ENCODE peak calls at places on chromosomes 11 and 22, in five cellular contexts. N is uterus, T is IMR-90, S is heart right ventricle, Y is coronary artery. Q is an unnamed sample.

GRCh38 chr11:1165256-1166041 is 7.7 kb downstream of the MUC5AC start:
- DNase-seq in S (no peak), T (no peak), N (no peak), Y (no peak), Q (no peak)

GRCh38 chr11:130782361-130783221 is 133.7 kb downstream of the SNX19 start:
- DNase-seq in N (no peak), S (no peak), Y (peak), T (peak), Q (peak)

GRCh38 chr22:49108636-49109315 is 718.9 kb downstream of the BRD1 start:
- DNase-seq in S (no peak), T (no peak), Y (no peak), N (no peak), Q (no peak)

GRCh38 chr11:19702620-19703019 is 10.0 kb upstream of the NAV2 start:
- DNase-seq in S (no peak), N (no peak), T (no peak), Y (no peak), Q (no peak)

GRCh38 chr22:29080061-29080975 is 7.5 kb downstream of the KREMEN1 start:
- DNase-seq in T (no peak), Y (no peak), S (no peak), N (no peak), Q (peak)

GRCh38 chr11:45482331-45482730 is 183.1 kb downstream of the CHST1 start:
- DNase-seq in N (no peak), Y (peak), S (no peak), T (no peak), Q (no peak)

GRCh38 chr11:127000291-127000968 is at the start of gene KIRREL3:
- DNase-seq in N (no peak), Y (no peak), T (peak), S (no peak), Q (no peak)

GRCh38 chr11:42265072-42265471 is 805.6 kb upstream of the LRRC4C start:
- DNase-seq in Y (no peak), N (no peak), S (no peak), T (no peak), Q (no peak)

GRCh38 chr22:46007003-46007847 is 30.3 kb upstream of the WNT7B start:
- DNase-seq in S (peak), Y (peak), N (peak), T (peak), Q (peak)

GRCh38 chr11:3865388-3866193 is 10.1 kb downstream of the STIM1 start:
- DNase-seq in S (peak), Y (no peak), T (peak), N (no peak), Q (peak)

GRCh38 chr22:37519268-37520195 is at the start of gene CARD10:
- DNase-seq in T (no peak), Y (no peak), S (peak), N (no peak), Q (no peak)

GRCh38 chr22:23534851-23535717 is 45.0 kb downstream of the IGLL1 start:
- DNase-seq in Y (peak), N (no peak), S (no peak), T (no peak), Q (no peak)

GRCh38 chr22:19068784-19069271 is 53.4 kb downstream of the DGCR2 start:
- DNase-seq in N (no peak), S (no peak), T (no peak), Y (peak), Q (no peak)

GRCh38 chr11:46554205-46555162 is 39.3 kb downstream of the AMBRA1 start:
- DNase-seq in Y (no peak), S (no peak), N (no peak), T (peak), Q (peak)

GRCh38 chr11:61785837-61786402 is 6.5 kb downstream of the TMEM258 start:
- DNase-seq in S (no peak), Y (no peak), T (no peak), N (no peak), Q (no peak)

GRCh38 chr22:37742374-37743092 is 45.7 kb downstream of the TRIOBP start:
- DNase-seq in S (no peak), Y (no peak), T (peak), N (peak), Q (peak)

GRCh38 chr11:99893803-99894202 is 793.3 kb upstream of the ARHGAP42 start:
- DNase-seq in S (no peak), T (no peak), N (no peak), Y (no peak), Q (no peak)

GRCh38 chr11:69078930-69079607 is 30.3 kb downstream of the TPCN2 start:
- DNase-seq in Y (no peak), N (no peak), S (no peak), T (no peak), Q (no peak)

GRCh38 chr11:132632641-132633124 is 899.6 kb downstream of the OPCML start:
- DNase-seq in N (no peak), T (peak), Y (no peak), S (peak), Q (peak)

GRCh38 chr11:72591785-72592490 is 82.3 kb downstream of the PDE2A start:
- DNase-seq in S (no peak), Y (no peak), T (no peak), N (no peak), Q (no peak)

GRCh38 chr22:49922484-49922883 is 4.0 kb downstream of the CRELD2 start:
- DNase-seq in S (no peak), Y (no peak), N (no peak), T (no peak), Q (no peak)

GRCh38 chr11:108199446-108200321 is 22.8 kb downstream of the NPAT start:
- DNase-seq in N (no peak), S (no peak), Y (no peak), T (peak), Q (peak)

GRCh38 chr11:103532133-103532788 is 423.0 kb downstream of the DYNC2H1 start:
- DNase-seq in T (peak), N (no peak), Y (no peak), S (no peak), Q (peak)

GRCh38 chr11:31557991-31558390 is 48.4 kb downstream of the ELP4 start:
- DNase-seq in Y (no peak), T (peak), S (no peak), N (no peak), Q (no peak)

GRCh38 chr11:14967581-14968214 is 4.5 kb downstream of the CALCA start:
- DNase-seq in N (no peak), S (no peak), T (no peak), Y (no peak), Q (no peak)

GRCh38 chr11:1889941-1890855 is 1.5 kb downstream of the PRR33 start:
- DNase-seq in T (no peak), S (no peak), N (peak), Y (no peak), Q (no peak)

GRCh38 chr22:40009231-40009769 is 14.5 kb downstream of the FAM83F start:
- DNase-seq in N (no peak), T (peak), Y (no peak), S (no peak), Q (no peak)

GRCh38 chr22:30575859-30576258 is 1.4 kb upstream of the GAL3ST1 start:
- DNase-seq in S (no peak), N (no peak), T (no peak), Y (no peak), Q (no peak)

GRCh38 chr22:20392983-20393704 is 807 bp upstream of the ZNF74 start:
- DNase-seq in N (no peak), T (no peak), S (no peak), Y (no peak), Q (no peak)

GRCh38 chr11:13889566-13890214 is 72.8 kb upstream of the SPON1 start:
- DNase-seq in T (no peak), Y (no peak), S (no peak), N (no peak), Q (no peak)

GRCh38 chr11:61974766-61975631 is 7.6 kb upstream of the FTH1 start:
- DNase-seq in Y (no peak), T (no peak), N (no peak), S (no peak), Q (no peak)

GRCh38 chr11:3723014-3723708 is 52.0 kb upstream of the CHRNA10 start:
- DNase-seq in T (peak), S (no peak), N (no peak), Y (no peak), Q (peak)

GRCh38 chr22:29524440-29525191 is 28.9 kb downstream of the THOC5 start:
- DNase-seq in Y (no peak), N (no peak), S (peak), T (peak), Q (peak)

GRCh38 chr11:121418625-121419114 is 33.4 kb upstream of the SORL1 start:
- DNase-seq in N (no peak), Y (no peak), S (peak), T (no peak), Q (no peak)

GRCh38 chr11:75557649-75558494 is 4.2 kb upstream of the SERPINH1 start:
- DNase-seq in S (peak), Y (peak), T (peak), N (peak), Q (peak)

GRCh38 chr22:46372686-46373085 is 37.2 kb downstream of the TRMU start:
- DNase-seq in T (no peak), N (no peak), Y (no peak), S (no peak), Q (no peak)

GRCh38 chr22:22536515-22536914 is 16.4 kb upstream of the ZNF280A start:
- DNase-seq in T (no peak), N (no peak), S (no peak), Y (no peak), Q (no peak)

DNA sequence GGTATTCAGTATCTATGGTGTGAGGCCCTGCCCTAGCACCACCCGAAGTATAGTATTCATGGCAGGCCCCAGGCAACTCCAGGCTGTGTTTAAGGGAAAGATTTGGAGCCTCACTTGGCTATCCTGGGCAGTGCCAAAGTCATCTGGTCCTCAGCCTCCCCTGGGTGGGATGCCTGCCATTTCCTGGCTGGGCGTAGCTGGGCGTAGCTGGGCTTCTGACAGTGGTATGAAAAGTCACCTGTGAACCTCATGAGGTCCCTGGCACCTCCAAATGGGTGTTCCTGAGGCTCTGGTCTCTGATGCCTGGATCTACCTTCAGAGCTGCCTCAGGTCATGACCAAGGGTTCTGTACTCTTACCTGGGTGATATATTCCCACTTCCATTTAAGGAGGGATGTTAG is 113.0 kb upstream of the PARVA start:
- DNase-seq in S (no peak), T (no peak), N (no peak), Y (no peak), Q (no peak)
- H3K4me3 ChIP-seq in S (no peak), T (no peak), N (no peak), Y (no peak), Q (no peak)

GRCh38 chr11:118236170-118236569 is 11.4 kb upstream of the JAML start:
- DNase-seq in S (no peak), N (no peak), Y (no peak), T (no peak), Q (no peak)
- TF ChIP-seq CTCF in S (no peak), N (no peak), Y (no peak), T (no peak), Q (no peak)

GRCh38 chr11:79393362-79394043 is 47.3 kb downstream of the TENM4 start:
- DNase-seq in T (no peak), S (no peak), Y (no peak), N (no peak), Q (no peak)
- H3K4me3 ChIP-seq in T (no peak), S (no peak), Y (no peak), N (no peak), Q (no peak)

GRCh38 chr22:17161991-17162390 is 2.9 kb upstream of the HDHD5 start:
- DNase-seq in S (no peak), N (no peak), Y (no peak), T (no peak), Q (no peak)
- TF ChIP-seq CTCF in S (no peak), N (no peak), Y (no peak), T (no peak), Q (no peak)

DNA sequence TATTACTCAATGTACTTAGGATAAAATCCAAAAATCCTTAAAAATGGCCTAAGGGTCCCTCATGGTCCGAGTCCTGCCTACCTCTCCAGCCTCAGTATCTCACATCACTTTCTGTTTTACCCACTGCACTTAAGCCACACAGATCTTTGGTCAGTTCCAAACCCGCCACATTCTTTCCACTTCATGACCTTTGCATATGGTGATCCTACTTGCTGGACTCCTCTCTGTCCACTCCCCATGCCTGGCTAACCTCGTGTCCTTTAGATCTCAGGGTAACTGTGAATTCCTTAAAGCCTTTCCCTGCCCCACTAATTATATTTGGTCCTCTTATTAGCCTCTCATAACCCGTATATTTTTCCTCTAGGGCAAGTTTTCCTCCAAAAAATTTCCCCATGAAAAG is 1.2 kb downstream of the NUP160 start:
- DNase-seq in N (no peak), S (no peak), Y (no peak), T (no peak), Q (no peak)
- H3K4me3 ChIP-seq in N (no peak), S (peak), Y (peak), T (no peak), Q (peak)

GRCh38 chr11:79512706-79513469 is 72.1 kb upstream of the TENM4 start:
- DNase-seq in T (no peak), Y (no peak), S (peak), N (no peak), Q (no peak)

GRCh38 chr11:79510948-79511347 is 70.1 kb upstream of the TENM4 start:
- DNase-seq in T (no peak), S (no peak), Y (no peak), N (no peak), Q (no peak)

GRCh38 chr11:79515781-79516180 is 75.0 kb upstream of the TENM4 start:
- DNase-seq in N (no peak), Y (no peak), T (no peak), S (no peak), Q (no peak)

GRCh38 chr11:79514269-79514668 is 73.4 kb upstream of the TENM4 start:
- DNase-seq in Y (no peak), S (no peak), T (no peak), N (no peak), Q (no peak)

DNA sequence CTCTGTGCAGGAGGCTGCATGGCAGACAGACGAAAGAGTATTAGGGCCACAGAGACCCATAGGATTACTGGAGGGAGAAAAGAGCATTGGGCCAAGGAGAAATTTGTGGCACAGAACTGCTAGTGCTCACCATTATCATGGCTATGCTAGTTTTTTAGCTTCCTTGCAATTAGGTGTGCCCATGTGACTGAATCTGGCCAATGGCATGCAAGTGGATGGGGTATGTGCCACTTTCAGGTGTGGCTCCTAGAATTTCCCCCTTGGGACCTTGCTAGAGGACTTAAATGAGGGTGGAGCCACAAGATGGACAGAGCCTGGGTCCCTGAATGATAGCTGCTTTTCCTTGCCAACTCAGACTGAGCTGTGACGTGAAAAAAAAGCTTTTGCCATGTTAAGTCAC is 73.9 kb upstream of the TENM4 start:
- DNase-seq in N (no peak), S (no peak), Y (no peak), T (no peak), Q (no peak)
- TF ChIP-seq CTCF in N (no peak), S (no peak), Y (no peak), T (no peak), Q (no peak)

GRCh38 chr11:92752122-92752521 is 217.3 kb upstream of the MTNR1B start:
- DNase-seq in Y (no peak), N (no peak), T (no peak), S (no peak), Q (no peak)

GRCh38 chr11:92750794-92751193 is 218.7 kb upstream of the MTNR1B start:
- DNase-seq in S (no peak), T (no peak), N (no peak), Y (no peak), Q (no peak)

GRCh38 chr11:92753161-92753560 is 216.3 kb upstream of the MTNR1B start:
- DNase-seq in T (no peak), S (no peak), Y (no peak), N (no peak), Q (no peak)

DNA sequence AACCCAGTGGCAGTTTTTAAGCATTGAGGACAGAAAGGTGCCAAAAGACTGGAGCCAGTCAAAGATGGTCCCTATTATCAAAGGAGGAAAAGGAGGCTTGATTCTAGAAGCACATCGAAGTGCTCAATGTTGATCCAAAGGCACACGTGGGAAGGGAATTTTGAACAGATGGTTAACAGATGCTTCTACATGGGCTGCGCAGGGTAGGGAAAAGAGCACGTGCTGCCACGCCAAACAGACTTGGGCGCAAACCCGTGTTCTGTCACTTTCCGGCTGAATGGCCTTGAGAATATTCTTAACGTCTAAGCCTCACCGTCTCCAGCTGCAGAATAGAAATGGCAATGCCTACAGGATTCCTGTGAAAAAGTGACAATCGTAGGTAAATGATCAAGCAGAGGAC is 217.9 kb upstream of the MTNR1B start:
- DNase-seq in S (no peak), T (no peak), N (no peak), Y (no peak), Q (no peak)
- H3K4me3 ChIP-seq in S (no peak), T (no peak), N (no peak), Y (no peak), Q (no peak)

DNA sequence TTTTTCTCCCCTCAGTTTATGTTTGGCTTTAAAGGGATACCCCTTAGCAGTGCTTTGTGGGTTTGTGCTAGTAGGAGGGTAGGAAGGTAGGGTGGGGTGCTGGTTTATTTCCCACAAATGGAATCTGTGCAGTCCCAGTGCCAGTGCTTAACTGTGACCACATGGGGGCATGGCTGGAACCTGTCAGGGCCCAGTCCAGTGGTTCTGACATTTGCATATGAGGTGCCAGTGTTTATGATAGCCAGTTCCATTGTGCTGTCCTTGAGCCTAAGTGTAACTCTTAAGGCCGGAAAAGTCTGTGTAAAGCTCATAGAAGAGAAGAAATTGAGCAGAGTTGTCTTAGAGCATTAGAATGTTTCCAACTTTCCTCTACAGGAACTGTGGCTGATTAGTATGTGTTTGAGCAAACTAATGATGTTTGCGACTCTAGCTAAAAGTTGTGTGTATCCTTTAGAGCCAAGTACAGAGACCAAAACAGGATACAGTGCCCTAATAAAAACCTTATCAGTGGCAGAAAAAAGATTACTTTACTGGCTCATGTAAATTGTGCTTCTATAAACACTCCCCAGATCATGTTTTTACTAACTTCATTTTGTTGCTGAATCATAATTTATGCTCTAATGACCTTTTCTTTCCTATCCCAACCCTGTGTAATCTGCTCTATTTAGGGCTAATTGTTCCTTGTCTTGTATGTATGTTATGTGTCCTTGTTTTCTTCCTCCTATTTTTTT is 38.1 kb downstream of the DIXDC1 start:
- DNase-seq in T (no peak), S (peak), N (no peak), Y (no peak), Q (no peak)
- TF ChIP-seq CTCF in T (peak), S (peak), N (peak), Y (peak), Q (peak)

GRCh38 chr11:64321026-64321425 is 3.1 kb downstream of the PRDX5 start:
- DNase-seq in N (no peak), T (no peak), S (no peak), Y (no peak), Q (no peak)

GRCh38 chr11:64320556-64320955 is 2.6 kb downstream of the PRDX5 start:
- DNase-seq in N (no peak), Y (no peak), T (no peak), S (no peak), Q (no peak)

GRCh38 chr11:64318694-64319420 is 936 bp downstream of the PRDX5 start:
- DNase-seq in Y (no peak), T (no peak), N (no peak), S (no peak), Q (no peak)

GRCh38 chr11:64317961-64318693 is at the start of gene PRDX5:
- DNase-seq in N (peak), T (peak), Y (peak), S (peak), Q (peak)

DNA sequence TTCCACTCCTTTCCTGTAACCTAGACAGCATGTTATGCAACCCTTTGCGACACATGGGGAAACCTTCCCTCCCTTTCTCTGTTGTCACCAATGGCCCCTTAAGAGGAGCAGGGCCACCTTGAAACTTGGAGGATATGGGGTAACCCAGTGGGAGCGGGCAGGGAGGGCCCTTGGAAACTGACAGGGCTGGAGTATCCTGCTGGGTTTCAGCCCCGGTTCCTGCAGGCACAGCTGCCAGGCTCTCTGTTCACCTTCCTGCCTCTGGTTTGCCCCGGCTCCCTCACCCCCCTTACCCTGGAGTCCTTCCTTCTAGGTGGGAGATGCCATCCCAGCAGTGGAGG is 1.5 kb downstream of the PRDX5 start:
- DNase-seq in T (no peak), Y (no peak), S (no peak), N (no peak), Q (no peak)
- H3K4me3 ChIP-seq in T (no peak), Y (peak), S (peak), N (peak), Q (peak)

GRCh38 chr11:70942593-70942992 is 309.8 kb downstream of the SHANK2 start:
- DNase-seq in S (no peak), N (no peak), Y (no peak), T (no peak), Q (peak)
- TF ChIP-seq CTCF in S (no peak), N (no peak), Y (no peak), T (no peak), Q (peak)

Q was measured in fibroblast of mammary gland.